ENCODE peak calls at places on chromosomes 5 and 9, in four cellular contexts. O is HepG2, X is K562, N is GM12878. L is an unnamed sample.

GRCh38 chr9:135568026-135568425 is 6.5 kb downstream of the PAEP start:
- DNase-seq in O (no peak), X (no peak), N (no peak), L (no peak)

GRCh38 chr5:74934949-74935751 is 69.0 kb upstream of the FAM169A start:
- DNase-seq in O (peak; percentile 46), X (no peak), N (no peak), L (no peak)

GRCh38 chr5:69042500-69042899 is 51.3 kb upstream of the SLC30A5 start:
- DNase-seq in O (no peak), X (no peak), N (no peak), L (no peak)

GRCh38 chr5:172454355-172455086 is at the start of gene SH3PXD2B:
- DNase-seq in O (peak; percentile 52), X (peak; percentile 88), N (no peak), L (peak; percentile 94)

GRCh38 chr5:97471951-97472350 is 288.9 kb upstream of the RIOK2 start:
- DNase-seq in O (no peak), X (no peak), N (no peak), L (no peak)

GRCh38 chr5:124887223-124887622 is 140.8 kb upstream of the ZNF608 start:
- DNase-seq in O (no peak), X (no peak), N (no peak), L (no peak)

GRCh38 chr5:81207009-81207408 is 26.1 kb upstream of the CKMT2 start:
- DNase-seq in O (no peak), X (peak; percentile 17), N (no peak), L (no peak)

GRCh38 chr5:28448791-28449190 is 1410.4 kb upstream of the CDH9 start:
- DNase-seq in O (no peak), X (no peak), N (no peak), L (no peak)

GRCh38 chr9:69195681-69196080 is 21.6 kb downstream of the TJP2 start:
- DNase-seq in O (no peak), X (no peak), N (no peak), L (no peak)

GRCh38 chr9:95992536-95992935 is 117.0 kb downstream of the ERCC6L2 start:
- DNase-seq in O (no peak), X (no peak), N (no peak), L (peak; percentile 49)

GRCh38 chr9:125767349-125767748 is 20.2 kb downstream of the PBX3 start:
- DNase-seq in O (no peak), X (no peak), N (no peak), L (no peak)

GRCh38 chr5:8058626-8059180 is 189.8 kb downstream of the MTRR start:
- DNase-seq in O (no peak), X (no peak), N (no peak), L (no peak)

GRCh38 chr9:132044176-132044880 is 35.3 kb downstream of the MED27 start:
- DNase-seq in O (no peak), X (no peak), N (no peak), L (no peak)

GRCh38 chr5:77140350-77140749 is 53.3 kb upstream of the ZBED3 start:
- DNase-seq in O (no peak), X (no peak), N (no peak), L (no peak)

GRCh38 chr9:99019523-99020331 is 76.0 kb downstream of the COL15A1 start:
- DNase-seq in O (no peak), X (no peak), N (no peak), L (no peak)

GRCh38 chr5:33401482-33402390 is 39.0 kb upstream of the TARS1 start:
- DNase-seq in O (no peak), X (no peak), N (no peak), L (no peak)

GRCh38 chr9:33473216-33473615 is 508 bp downstream of the NOL6 start:
- DNase-seq in O (no peak), X (no peak), N (no peak), L (peak; percentile 21)

GRCh38 chr5:55591671-55592070 is 56.9 kb upstream of the PLPP1 start:
- DNase-seq in O (no peak), X (no peak), N (no peak), L (peak; percentile 41)

GRCh38 chr9:133540336-133541025 is 6.0 kb downstream of the ADAMTSL2 start:
- DNase-seq in O (no peak), X (peak; percentile 35), N (peak; percentile 13), L (no peak)

GRCh38 chr9:78973906-78974305 is 597.9 kb upstream of the TLE4 start:
- DNase-seq in O (no peak), X (no peak), N (no peak), L (no peak)

GRCh38 chr5:158991391-158991790 is 108.3 kb downstream of the EBF1 start:
- DNase-seq in O (no peak), X (no peak), N (no peak), L (no peak)

GRCh38 chr5:150457562-150458240 is 8.2 kb upstream of the RPS14 start:
- DNase-seq in O (no peak), X (no peak), N (no peak), L (no peak)
- TF ChIP-seq MXI1 in O (no peak), X (no peak), N (no peak), L (no peak)

GRCh38 chr5:154817815-154818214 is 32.6 kb downstream of the FAXDC2 start:
- DNase-seq in O (no peak), X (no peak), N (no peak), L (no peak)

GRCh38 chr5:154823605-154824004 is 26.8 kb downstream of the FAXDC2 start:
- DNase-seq in O (no peak), X (no peak), N (no peak), L (no peak)

GRCh38 chr5:154819546-154819945 is 30.9 kb downstream of the FAXDC2 start:
- DNase-seq in O (no peak), X (no peak), N (no peak), L (no peak)

GRCh38 chr5:154818459-154819116 is 31.8 kb downstream of the FAXDC2 start:
- DNase-seq in O (no peak), X (peak; percentile 42), N (no peak), L (no peak)

GRCh38 chr5:154820383-154820782 is 30.0 kb downstream of the FAXDC2 start:
- DNase-seq in O (no peak), X (no peak), N (no peak), L (no peak)
- H3K36me3 ChIP-seq in O (peaks cover 49% of the 10 kb centered on the region), X (peaks cover 88% of the 10 kb centered on the region), N (peaks cover 25% of the 10 kb centered on the region), L (peaks cover 59% of the 10 kb centered on the region)

GRCh38 chr5:173791878-173792277 is 96.3 kb upstream of the CPEB4 start:
- DNase-seq in O (no peak), X (no peak), N (no peak), L (no peak)

GRCh38 chr5:173794901-173795416 is 93.2 kb upstream of the CPEB4 start:
- DNase-seq in O (peak; percentile 62), X (no peak), N (no peak), L (no peak)

GRCh38 chr5:173795601-173796000 is 92.5 kb upstream of the CPEB4 start:
- DNase-seq in O (no peak), X (no peak), N (no peak), L (no peak)

GRCh38 chr5:173792781-173793547 is 95.2 kb upstream of the CPEB4 start:
- DNase-seq in O (peak; percentile 19), X (no peak), N (no peak), L (no peak)

GRCh38 chr5:173793677-173794570 is 94.2 kb upstream of the CPEB4 start:
- DNase-seq in O (peak; percentile 19), X (no peak), N (no peak), L (no peak)
- TF ChIP-seq SIN3A in O (no peak), X (no peak), N (no peak), L (no peak)

GRCh38 chr5:53984987-53985386 is 325.4 kb downstream of the ARL15 start:
- DNase-seq in O (no peak), X (no peak), N (no peak), L (no peak)

GRCh38 chr5:53983568-53984465 is 326.6 kb downstream of the ARL15 start:
- DNase-seq in O (no peak), X (no peak), N (no peak), L (no peak)

GRCh38 chr5:53985796-53986195 is 324.6 kb downstream of the ARL15 start:
- DNase-seq in O (no peak), X (no peak), N (no peak), L (no peak)

GRCh38 chr5:53991942-53992341 is 318.4 kb downstream of the ARL15 start:
- DNase-seq in O (no peak), X (peak; percentile 15), N (peak; percentile 3), L (no peak)

DNA sequence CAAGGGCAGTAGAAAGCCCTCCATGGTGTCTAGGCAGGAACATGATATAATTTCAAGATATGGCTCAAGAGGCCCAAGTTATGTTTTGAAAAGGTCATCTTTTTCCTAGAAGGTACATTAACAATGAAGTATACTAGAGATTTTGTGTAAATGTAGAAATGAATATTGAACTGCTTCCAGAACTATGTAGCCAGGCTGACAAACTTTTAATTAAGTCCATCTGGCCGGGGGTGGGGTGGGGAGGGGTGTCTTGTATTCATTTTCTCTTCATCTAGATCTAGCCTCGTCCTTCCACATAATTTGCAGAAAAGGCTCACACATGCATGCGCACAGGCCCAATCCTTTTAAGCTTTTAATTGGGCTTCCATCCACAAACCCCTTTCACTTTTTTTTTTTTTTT is 323.3 kb downstream of the ARL15 start:
- DNase-seq in O (no peak), X (no peak), N (no peak), L (no peak)
- TF ChIP-seq MXI1 in O (no peak), X (no peak), N (no peak), L (no peak)

GRCh38 chr5:16757146-16757545 is 140.3 kb upstream of the RETREG1 start:
- DNase-seq in O (no peak), X (no peak), N (no peak), L (no peak)

GRCh38 chr5:16754621-16755020 is 137.8 kb upstream of the RETREG1 start:
- DNase-seq in O (no peak), X (no peak), N (no peak), L (no peak)

GRCh38 chr5:16757989-16758501 is 141.2 kb upstream of the RETREG1 start:
- DNase-seq in O (peak; percentile 90), X (no peak), N (no peak), L (no peak)

GRCh38 chr5:16755641-16756040 is 138.8 kb upstream of the RETREG1 start:
- DNase-seq in O (no peak), X (no peak), N (no peak), L (no peak)

DNA sequence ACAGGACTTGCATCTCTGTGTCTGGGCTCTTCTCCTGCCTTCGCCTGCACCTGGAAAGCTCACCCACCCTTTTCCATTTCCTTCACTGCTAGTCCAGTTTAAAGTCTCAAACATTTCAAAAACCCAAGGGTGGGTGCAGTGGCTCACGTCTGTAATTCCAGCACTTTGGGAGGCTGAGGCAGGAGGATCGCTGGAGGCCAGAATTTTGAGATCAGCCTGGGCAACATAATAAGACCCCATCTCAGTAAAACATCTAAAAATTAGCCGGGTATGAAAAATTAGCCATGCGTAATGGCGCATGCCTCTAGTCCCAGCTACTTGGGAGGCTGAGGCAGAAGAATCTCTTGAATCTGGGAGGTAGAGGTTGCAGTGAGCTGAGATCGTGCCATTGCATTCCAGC is 139.9 kb upstream of the RETREG1 start:
- DNase-seq in O (no peak), X (no peak), N (no peak), L (no peak)
- H3K36me3 ChIP-seq in O (no peaks in the 10 kb centered on the region), X (no peaks in the 10 kb centered on the region), N (no peaks in the 10 kb centered on the region), L (peaks cover 3% of the 10 kb centered on the region)

L was measured in SK-N-SH.